ENCODE peak calls at places on chromosomes 2 and 18, in six cellular contexts. One of them, this sample, is unnamed.

GRCh38 chr2:236747426-236747825 is 177.8 kb downstream of the ACKR3 start:
- DNase-seq in stimulated activated CD4-positive, alpha-beta T cell treated with anti-CD3 and anti-CD28 coated beads, Interleukin-1b, Interleukin-23, amount 100 ng/mL, for 24 hours: no peak
- DNase-seq in body of pancreas: no peak
- DNase-seq in small intestine: no peak
- DNase-seq in iPS-NIHi11: no peak
- DNase-seq in fibroblast of the aortic adventitia: no peak
- DNase-seq in this sample: no peak

GRCh38 chr2:27369471-27370025 is 590 bp downstream of the EIF2B4 start:
- DNase-seq in stimulated activated CD4-positive, alpha-beta T cell treated with anti-CD3 and anti-CD28 coated beads, Interleukin-1b, Interleukin-23, amount 100 ng/mL, for 24 hours: no peak
- DNase-seq in body of pancreas: peak; percentile 61
- DNase-seq in small intestine: no peak
- DNase-seq in iPS-NIHi11: peak; percentile 85
- DNase-seq in fibroblast of the aortic adventitia: peak; percentile 64
- DNase-seq in this sample: no peak

GRCh38 chr2:57209799-57210198 is 836.8 kb upstream of the VRK2 start:
- DNase-seq in stimulated activated CD4-positive, alpha-beta T cell treated with anti-CD3 and anti-CD28 coated beads, Interleukin-1b, Interleukin-23, amount 100 ng/mL, for 24 hours: no peak
- DNase-seq in body of pancreas: no peak
- DNase-seq in small intestine: no peak
- DNase-seq in iPS-NIHi11: no peak
- DNase-seq in fibroblast of the aortic adventitia: no peak
- DNase-seq in this sample: no peak

GRCh38 chr2:191264647-191265079 is 19.5 kb downstream of the MYO1B start:
- DNase-seq in stimulated activated CD4-positive, alpha-beta T cell treated with anti-CD3 and anti-CD28 coated beads, Interleukin-1b, Interleukin-23, amount 100 ng/mL, for 24 hours: no peak
- DNase-seq in body of pancreas: no peak
- DNase-seq in small intestine: no peak
- DNase-seq in iPS-NIHi11: no peak
- DNase-seq in fibroblast of the aortic adventitia: peak; percentile 88
- DNase-seq in this sample: no peak

GRCh38 chr2:17815466-17816184 is 635 bp upstream of the MSGN1 start:
- DNase-seq in stimulated activated CD4-positive, alpha-beta T cell treated with anti-CD3 and anti-CD28 coated beads, Interleukin-1b, Interleukin-23, amount 100 ng/mL, for 24 hours: no peak
- DNase-seq in body of pancreas: no peak
- DNase-seq in small intestine: no peak
- DNase-seq in iPS-NIHi11: no peak
- DNase-seq in fibroblast of the aortic adventitia: no peak
- DNase-seq in this sample: no peak

GRCh38 chr2:190190507-190190906 is 128.0 kb upstream of the MSTN start:
- DNase-seq in stimulated activated CD4-positive, alpha-beta T cell treated with anti-CD3 and anti-CD28 coated beads, Interleukin-1b, Interleukin-23, amount 100 ng/mL, for 24 hours: no peak
- DNase-seq in body of pancreas: no peak
- DNase-seq in small intestine: no peak
- DNase-seq in iPS-NIHi11: no peak
- DNase-seq in fibroblast of the aortic adventitia: no peak
- DNase-seq in this sample: no peak

GRCh38 chr2:227853765-227854271 is 17.6 kb upstream of the DAW1 start:
- DNase-seq in stimulated activated CD4-positive, alpha-beta T cell treated with anti-CD3 and anti-CD28 coated beads, Interleukin-1b, Interleukin-23, amount 100 ng/mL, for 24 hours: no peak
- DNase-seq in body of pancreas: no peak
- DNase-seq in small intestine: no peak
- DNase-seq in iPS-NIHi11: no peak
- DNase-seq in fibroblast of the aortic adventitia: peak; percentile 66
- DNase-seq in this sample: no peak

GRCh38 chr18:64165906-64166305 is 17.0 kb upstream of the LINC00305 start:
- DNase-seq in stimulated activated CD4-positive, alpha-beta T cell treated with anti-CD3 and anti-CD28 coated beads, Interleukin-1b, Interleukin-23, amount 100 ng/mL, for 24 hours: no peak
- DNase-seq in body of pancreas: no peak
- DNase-seq in small intestine: no peak
- DNase-seq in iPS-NIHi11: no peak
- DNase-seq in fibroblast of the aortic adventitia: no peak
- DNase-seq in this sample: no peak

GRCh38 chr18:21191596-21192307 is 50.3 kb upstream of the GREB1L start:
- DNase-seq in stimulated activated CD4-positive, alpha-beta T cell treated with anti-CD3 and anti-CD28 coated beads, Interleukin-1b, Interleukin-23, amount 100 ng/mL, for 24 hours: no peak
- DNase-seq in body of pancreas: peak; percentile 27
- DNase-seq in small intestine: peak; percentile 48
- DNase-seq in iPS-NIHi11: peak; percentile 66
- DNase-seq in fibroblast of the aortic adventitia: peak; percentile 59
- DNase-seq in this sample: peak; percentile 40

GRCh38 chr2:58976374-58977055 is 735.4 kb upstream of the FANCL start:
- DNase-seq in stimulated activated CD4-positive, alpha-beta T cell treated with anti-CD3 and anti-CD28 coated beads, Interleukin-1b, Interleukin-23, amount 100 ng/mL, for 24 hours: no peak
- DNase-seq in body of pancreas: no peak
- DNase-seq in small intestine: no peak
- DNase-seq in iPS-NIHi11: no peak
- DNase-seq in fibroblast of the aortic adventitia: no peak
- DNase-seq in this sample: no peak

GRCh38 chr2:28981016-28981441 is at the start of gene TOGARAM2:
- DNase-seq in stimulated activated CD4-positive, alpha-beta T cell treated with anti-CD3 and anti-CD28 coated beads, Interleukin-1b, Interleukin-23, amount 100 ng/mL, for 24 hours: no peak
- DNase-seq in body of pancreas: peak; percentile 35
- DNase-seq in small intestine: no peak
- DNase-seq in iPS-NIHi11: no peak
- DNase-seq in fibroblast of the aortic adventitia: peak; percentile 13
- DNase-seq in this sample: no peak

GRCh38 chr2:239147376-239147775 is 253.4 kb downstream of the HDAC4 start:
- DNase-seq in stimulated activated CD4-positive, alpha-beta T cell treated with anti-CD3 and anti-CD28 coated beads, Interleukin-1b, Interleukin-23, amount 100 ng/mL, for 24 hours: no peak
- DNase-seq in body of pancreas: no peak
- DNase-seq in small intestine: no peak
- DNase-seq in iPS-NIHi11: no peak
- DNase-seq in fibroblast of the aortic adventitia: no peak
- DNase-seq in this sample: no peak

This sample was measured in LNCaP clone FGC.